ENCODE peak calls at places on chromosomes 3 and 15, in nine cellular contexts. J, N, T, O, R, B, S, P and E are unnamed samples.

GRCh38 chr3:9600597-9600996 is 47.0 kb upstream of the LHFPL4 start:
- DNase-seq in T (peak), P (no peak), R (no peak), O (no peak), B (no peak), N (peak), J (no peak), S (no peak), E (peak)

GRCh38 chr3:165156757-165157156 is 39.4 kb downstream of the SLITRK3 start:
- DNase-seq in B (no peak), R (no peak), T (peak), S (no peak), P (no peak), J (no peak), O (no peak), N (no peak), E (no peak)

GRCh38 chr3:63685340-63685739 is 32.9 kb downstream of the SNTN start:
- DNase-seq in N (no peak), P (no peak), R (no peak), S (no peak), O (no peak), J (no peak), T (no peak), B (no peak), E (no peak)

GRCh38 chr3:46699846-46700523 is 1.2 kb upstream of the TMIE start:
- DNase-seq in T (peak), S (no peak), R (no peak), P (no peak), N (no peak), B (peak), O (no peak), J (no peak), E (peak)

GRCh38 chr3:67524046-67524445 is 130.4 kb downstream of the SUCLG2 start:
- DNase-seq in S (no peak), N (no peak), O (no peak), R (no peak), T (no peak), J (no peak), P (no peak), B (no peak), E (no peak)

GRCh38 chr15:65101418-65101890 is 13.5 kb downstream of the UBAP1L start:
- DNase-seq in S (no peak), O (peak), N (peak), B (no peak), R (peak), T (peak), P (no peak), J (peak), E (peak)

GRCh38 chr3:71395470-71395869 is 188.1 kb downstream of the FOXP1 start:
- DNase-seq in R (no peak), J (no peak), B (no peak), T (no peak), P (no peak), S (no peak), O (no peak), N (no peak), E (no peak)

GRCh38 chr3:190996376-190996775 is 133.9 kb upstream of the GMNC start:
- DNase-seq in P (no peak), S (no peak), T (no peak), B (no peak), N (no peak), R (no peak), O (no peak), J (no peak), E (no peak)

GRCh38 chr3:179421500-179421899 is 29.8 kb downstream of the GNB4 start:
- DNase-seq in N (no peak), J (no peak), T (no peak), O (no peak), P (no peak), R (no peak), S (no peak), B (no peak), E (no peak)

DNA sequence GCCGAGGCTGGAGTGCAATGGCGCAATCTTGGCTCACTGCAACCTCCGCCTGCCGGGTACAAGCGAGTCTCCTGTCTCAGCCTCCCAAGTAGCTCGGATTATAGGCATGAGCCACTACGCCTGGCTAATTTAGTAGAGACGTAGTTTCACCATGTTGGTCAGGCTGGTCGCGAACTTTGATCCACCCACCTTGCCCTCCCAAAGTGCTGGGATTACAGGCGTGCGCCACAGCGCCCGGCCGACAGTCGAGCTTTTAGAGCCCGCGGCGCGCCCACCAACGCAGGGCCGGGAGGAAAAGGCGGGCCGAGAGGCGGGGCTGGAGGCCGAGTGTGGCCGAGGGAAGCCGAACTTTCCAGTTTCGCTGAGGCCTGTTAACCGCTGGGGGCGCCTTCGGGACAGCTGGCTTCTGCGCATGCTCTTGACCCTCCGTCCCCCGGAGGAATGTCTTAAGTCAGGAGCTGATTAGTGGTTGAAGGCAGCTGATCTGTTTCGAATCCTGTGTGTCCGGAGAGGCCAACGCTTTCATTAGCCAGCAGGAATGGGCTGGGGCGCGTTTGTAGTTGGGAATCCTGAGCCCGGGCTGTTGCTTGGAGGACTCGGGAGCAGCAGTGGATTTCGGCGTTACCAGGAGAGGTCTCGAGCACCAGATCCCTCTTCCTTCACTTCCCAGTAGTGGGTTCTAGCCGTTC is 10.0 kb downstream of the RPLP1 start:
- DNase-seq in R (peak), S (peak), P (peak), O (peak), N (peak), J (peak), T (peak), B (peak), E (peak)
- TF ChIP-seq POLR2A in R (peak), S (peak), P (peak), O (peak), N (peak), J (peak), T (peak), B (peak), E (no peak)

GRCh38 chr15:87755226-87755625 is 501.3 kb downstream of the NTRK3 start:
- DNase-seq in J (no peak), B (no peak), T (no peak), S (no peak), O (no peak), P (no peak), N (no peak), R (no peak), E (no peak)

GRCh38 chr15:87748483-87748882 is 508.1 kb downstream of the NTRK3 start:
- DNase-seq in J (no peak), P (no peak), R (no peak), N (no peak), O (no peak), B (no peak), T (no peak), S (no peak), E (no peak)

GRCh38 chr15:87756072-87756471 is 500.5 kb downstream of the NTRK3 start:
- DNase-seq in T (no peak), P (no peak), O (no peak), B (no peak), S (no peak), J (no peak), R (no peak), N (no peak), E (no peak)

GRCh38 chr15:87753539-87753938 is 503.0 kb downstream of the NTRK3 start:
- DNase-seq in J (no peak), N (no peak), R (no peak), O (no peak), T (no peak), B (no peak), S (no peak), P (no peak), E (no peak)

DNA sequence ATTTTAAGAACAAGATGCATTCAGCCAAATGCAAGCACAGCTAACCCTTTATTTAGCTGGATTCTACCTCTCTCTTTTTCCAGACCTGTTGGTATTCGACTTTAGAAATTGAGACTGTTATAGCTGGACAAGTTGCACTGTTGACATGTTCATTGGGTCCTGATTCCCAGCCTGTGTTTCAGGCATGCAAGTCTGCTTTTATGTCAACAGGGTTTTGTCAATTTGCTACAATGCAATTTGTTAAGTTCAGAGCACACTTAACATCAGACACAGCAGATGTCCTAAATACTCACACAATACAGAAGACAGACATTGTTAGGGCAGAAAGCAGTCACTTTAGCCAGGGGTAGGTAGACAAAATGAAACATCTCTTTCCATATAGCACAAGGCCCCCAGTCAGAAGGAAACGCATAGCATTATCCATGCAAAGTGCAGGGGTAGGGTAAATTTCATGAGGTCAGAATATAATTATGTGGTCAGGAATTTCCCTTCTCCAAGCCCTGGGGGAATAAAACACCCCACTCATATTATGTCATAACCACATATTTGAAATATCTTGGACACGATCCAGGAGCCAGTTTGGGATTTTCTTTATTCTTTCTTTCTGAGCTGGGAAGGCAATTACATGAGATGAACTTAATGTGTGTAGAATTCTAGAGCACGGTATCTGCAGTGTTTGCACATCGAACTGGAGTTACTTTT is 504.1 kb downstream of the NTRK3 start:
- DNase-seq in O (no peak), P (no peak), T (no peak), N (no peak), J (no peak), B (no peak), S (no peak), R (no peak), E (no peak)
- TF ChIP-seq POLR2AphosphoS5 in O (no peak), P (no peak), T (no peak), N (no peak), J (no peak), B (no peak), S (no peak), R (no peak), E (no peak)

GRCh38 chr3:54951405-54951804 is 23.5 kb upstream of the LRTM1 start:
- DNase-seq in S (no peak), T (peak), N (peak), O (no peak), J (no peak), P (peak), R (peak), B (no peak), E (peak)
- TF ChIP-seq POLR2A in S (no peak), T (no peak), N (no peak), O (no peak), J (no peak), P (no peak), R (no peak), B (no peak), E (no peak)

GRCh38 chr3:40690696-40691597 is 166.2 kb downstream of the ZNF621 start:
- DNase-seq in P (peak), B (no peak), J (no peak), R (no peak), O (no peak), T (peak), S (no peak), N (no peak), E (peak)
- TF ChIP-seq POLR2AphosphoS5 in P (no peak), B (no peak), J (no peak), R (no peak), O (no peak), T (no peak), S (no peak), N (no peak), E (peak)